ENCODE peak calls at places on chromosomes 12 and 14, in ten cellular contexts. O is OCI-LY7; Q is body of pancreas; Y is KBM-7; C is ureter; M is T47D; R is AG08396; E is NCI-H774; W is stimulated activated CD4-positive, alpha-beta T cell treated with anti-CD3 and anti-CD28 coated beads, TNF-alpha, amount 100 ng/mL, for 48 hours; L is Right ventricle myocardium inferior. H is an unnamed sample.

GRCh38 chr14:55747186-55747585 is 167.2 kb downstream of the KTN1 start:
- DNase-seq in L (no peak), Q (no peak), R (no peak), O (no peak), C (no peak), M (no peak), E (no peak), Y (no peak), W (no peak), H (no peak)

GRCh38 chr14:21454843-21455550 is 926 bp downstream of the CHD8 start:
- DNase-seq in M (no peak), C (no peak), W (no peak), Q (no peak), L (no peak), E (no peak), Y (no peak), R (no peak), O (peak), H (no peak)

GRCh38 chr12:58105225-58106119 is 164.1 kb downstream of the ATP23 start:
- DNase-seq in W (no peak), R (peak), Y (no peak), L (no peak), O (no peak), E (no peak), Q (no peak), M (peak), C (no peak), H (no peak)

GRCh38 chr12:52976574-52977071 is 27.7 kb downstream of the KRT18 start:
- DNase-seq in Q (no peak), E (no peak), O (no peak), C (no peak), W (no peak), Y (no peak), L (no peak), R (no peak), M (peak), H (no peak)

GRCh38 chr12:123367511-123367910 is 2.9 kb upstream of the SBNO1 start:
- DNase-seq in Y (no peak), Q (no peak), W (no peak), C (no peak), R (peak), L (no peak), O (no peak), M (no peak), E (no peak), H (no peak)

GRCh38 chr12:67650528-67651379 is 2.2 kb downstream of the DYRK2 start:
- DNase-seq in Q (peak), O (peak), L (peak), E (no peak), M (no peak), W (no peak), R (peak), C (no peak), Y (no peak), H (no peak)

GRCh38 chr12:57266681-57267080 is 15.7 kb upstream of the STAC3 start:
- DNase-seq in C (no peak), E (no peak), Y (no peak), O (no peak), Q (no peak), L (no peak), R (no peak), M (no peak), W (no peak), H (no peak)

GRCh38 chr12:49296836-49297694 is 2.1 kb downstream of the PRPH start:
- DNase-seq in L (no peak), Q (peak), Y (peak), O (no peak), E (peak), R (no peak), C (no peak), W (no peak), M (peak), H (no peak)

GRCh38 chr12:48119834-48120195 is 651 bp downstream of the PFKM start:
- DNase-seq in C (no peak), R (no peak), Q (no peak), Y (no peak), L (no peak), M (no peak), W (no peak), E (no peak), O (no peak), H (no peak)

GRCh38 chr14:95696741-95697140 is 10.5 kb downstream of the TCL1B start:
- DNase-seq in M (no peak), Q (no peak), O (no peak), E (no peak), C (no peak), R (no peak), W (no peak), L (no peak), Y (no peak), H (no peak)

GRCh38 chr12:91778091-91778819 is 367.4 kb downstream of the BTG1 start:
- DNase-seq in Q (no peak), C (no peak), Y (no peak), W (no peak), R (no peak), M (no peak), L (no peak), E (no peak), O (peak), H (no peak)

GRCh38 chr12:123828120-123828519 is 66.0 kb downstream of the DNAH10 start:
- DNase-seq in C (no peak), Y (no peak), L (no peak), W (no peak), Q (no peak), E (no peak), M (no peak), R (no peak), O (no peak), H (no peak)